ENCODE peak calls at places on chromosomes 3 and 15, in ten cellular contexts. One of them, this sample, is unnamed.

GRCh38 chr15:23437673-23438072 is 9.4 kb downstream of the GOLGA6L2 start:
- DNase-seq in fibroblast of lung: no peak
- DNase-seq in mammary epithelial cell: no peak
- DNase-seq in fibroblast of mammary gland: no peak
- DNase-seq in sigmoid colon: no peak
- DNase-seq in GM13976: no peak
- DNase-seq in Panc1: no peak
- DNase-seq in CD8-positive, alpha-beta T cell: no peak
- DNase-seq in activated CD8-positive, alpha-beta T cell treated with anti-CD3 and anti-CD28 coated beads for 36 hours: no peak
- DNase-seq in psoas muscle: no peak
- DNase-seq in this sample: no peak

GRCh38 chr3:62587169-62587568 is 213.8 kb upstream of the FEZF2 start:
- DNase-seq in fibroblast of lung: peak; percentile 89
- DNase-seq in mammary epithelial cell: peak; percentile 68
- DNase-seq in fibroblast of mammary gland: peak; percentile 97
- DNase-seq in sigmoid colon: no peak
- DNase-seq in GM13976: no peak
- DNase-seq in Panc1: no peak
- DNase-seq in CD8-positive, alpha-beta T cell: no peak
- DNase-seq in activated CD8-positive, alpha-beta T cell treated with anti-CD3 and anti-CD28 coated beads for 36 hours: no peak
- DNase-seq in psoas muscle: no peak
- DNase-seq in this sample: no peak

GRCh38 chr15:69663441-69663840 is 210.8 kb downstream of the RPLP1 start:
- DNase-seq in fibroblast of lung: no peak
- DNase-seq in mammary epithelial cell: no peak
- DNase-seq in fibroblast of mammary gland: no peak
- DNase-seq in sigmoid colon: no peak
- DNase-seq in GM13976: peak; percentile 7
- DNase-seq in Panc1: no peak
- DNase-seq in CD8-positive, alpha-beta T cell: no peak
- DNase-seq in activated CD8-positive, alpha-beta T cell treated with anti-CD3 and anti-CD28 coated beads for 36 hours: no peak
- DNase-seq in psoas muscle: no peak
- DNase-seq in this sample: no peak

GRCh38 chr3:169148448-169149348 is 514.8 kb downstream of the MECOM start:
- DNase-seq in fibroblast of lung: no peak
- DNase-seq in mammary epithelial cell: peak; percentile 25
- DNase-seq in fibroblast of mammary gland: no peak
- DNase-seq in sigmoid colon: no peak
- DNase-seq in GM13976: no peak
- DNase-seq in Panc1: no peak
- DNase-seq in CD8-positive, alpha-beta T cell: no peak
- DNase-seq in activated CD8-positive, alpha-beta T cell treated with anti-CD3 and anti-CD28 coated beads for 36 hours: no peak
- DNase-seq in psoas muscle: no peak
- DNase-seq in this sample: no peak

GRCh38 chr3:157290761-157291160 is 130.8 kb upstream of the CCNL1 start:
- DNase-seq in fibroblast of lung: peak; percentile 80
- DNase-seq in mammary epithelial cell: no peak
- DNase-seq in fibroblast of mammary gland: peak; percentile 89
- DNase-seq in sigmoid colon: no peak
- DNase-seq in GM13976: no peak
- DNase-seq in Panc1: no peak
- DNase-seq in CD8-positive, alpha-beta T cell: no peak
- DNase-seq in activated CD8-positive, alpha-beta T cell treated with anti-CD3 and anti-CD28 coated beads for 36 hours: no peak
- DNase-seq in psoas muscle: no peak
- DNase-seq in this sample: peak; percentile 73

GRCh38 chr15:101114610-101115009 is 137.2 kb downstream of the CHSY1 start:
- DNase-seq in fibroblast of lung: no peak
- DNase-seq in mammary epithelial cell: no peak
- DNase-seq in fibroblast of mammary gland: no peak
- DNase-seq in sigmoid colon: no peak
- DNase-seq in GM13976: no peak
- DNase-seq in Panc1: no peak
- DNase-seq in CD8-positive, alpha-beta T cell: no peak
- DNase-seq in activated CD8-positive, alpha-beta T cell treated with anti-CD3 and anti-CD28 coated beads for 36 hours: no peak
- DNase-seq in psoas muscle: no peak
- DNase-seq in this sample: no peak

GRCh38 chr3:48403533-48404439 is 26.1 kb downstream of the PLXNB1 start:
- DNase-seq in fibroblast of lung: no peak
- DNase-seq in mammary epithelial cell: no peak
- DNase-seq in fibroblast of mammary gland: no peak
- DNase-seq in sigmoid colon: peak; percentile 65
- DNase-seq in GM13976: peak; percentile 17
- DNase-seq in Panc1: no peak
- DNase-seq in CD8-positive, alpha-beta T cell: no peak
- DNase-seq in activated CD8-positive, alpha-beta T cell treated with anti-CD3 and anti-CD28 coated beads for 36 hours: no peak
- DNase-seq in psoas muscle: no peak
- DNase-seq in this sample: no peak

GRCh38 chr3:94433811-94434210 is 370.9 kb downstream of the NSUN3 start:
- DNase-seq in fibroblast of lung: peak; percentile 54
- DNase-seq in mammary epithelial cell: no peak
- DNase-seq in fibroblast of mammary gland: no peak
- DNase-seq in sigmoid colon: no peak
- DNase-seq in GM13976: no peak
- DNase-seq in Panc1: no peak
- DNase-seq in CD8-positive, alpha-beta T cell: no peak
- DNase-seq in activated CD8-positive, alpha-beta T cell treated with anti-CD3 and anti-CD28 coated beads for 36 hours: no peak
- DNase-seq in psoas muscle: no peak
- DNase-seq in this sample: no peak

GRCh38 chr3:187946981-187947380 is 201.7 kb upstream of the BCL6 start:
- DNase-seq in fibroblast of lung: no peak
- DNase-seq in mammary epithelial cell: no peak
- DNase-seq in fibroblast of mammary gland: no peak
- DNase-seq in sigmoid colon: no peak
- DNase-seq in GM13976: no peak
- DNase-seq in Panc1: no peak
- DNase-seq in CD8-positive, alpha-beta T cell: no peak
- DNase-seq in activated CD8-positive, alpha-beta T cell treated with anti-CD3 and anti-CD28 coated beads for 36 hours: no peak
- DNase-seq in psoas muscle: no peak
- DNase-seq in this sample: no peak

GRCh38 chr3:187949093-187949820 is 204.0 kb upstream of the BCL6 start:
- DNase-seq in fibroblast of lung: no peak
- DNase-seq in mammary epithelial cell: no peak
- DNase-seq in fibroblast of mammary gland: no peak
- DNase-seq in sigmoid colon: no peak
- DNase-seq in GM13976: no peak
- DNase-seq in Panc1: no peak
- DNase-seq in CD8-positive, alpha-beta T cell: no peak
- DNase-seq in activated CD8-positive, alpha-beta T cell treated with anti-CD3 and anti-CD28 coated beads for 36 hours: no peak
- DNase-seq in psoas muscle: no peak
- DNase-seq in this sample: no peak

GRCh38 chr3:187946031-187946691 is 200.9 kb upstream of the BCL6 start:
- DNase-seq in fibroblast of lung: peak; percentile 65
- DNase-seq in mammary epithelial cell: no peak
- DNase-seq in fibroblast of mammary gland: peak; percentile 50
- DNase-seq in sigmoid colon: no peak
- DNase-seq in GM13976: no peak
- DNase-seq in Panc1: no peak
- DNase-seq in CD8-positive, alpha-beta T cell: no peak
- DNase-seq in activated CD8-positive, alpha-beta T cell treated with anti-CD3 and anti-CD28 coated beads for 36 hours: no peak
- DNase-seq in psoas muscle: no peak
- DNase-seq in this sample: no peak

GRCh38 chr3:187950671-187951070 is 203.3 kb upstream of the LPP start:
- DNase-seq in fibroblast of lung: no peak
- DNase-seq in mammary epithelial cell: no peak
- DNase-seq in fibroblast of mammary gland: no peak
- DNase-seq in sigmoid colon: no peak
- DNase-seq in GM13976: no peak
- DNase-seq in Panc1: no peak
- DNase-seq in CD8-positive, alpha-beta T cell: no peak
- DNase-seq in activated CD8-positive, alpha-beta T cell treated with anti-CD3 and anti-CD28 coated beads for 36 hours: no peak
- DNase-seq in psoas muscle: no peak
- DNase-seq in this sample: no peak

GRCh38 chr3:187947927-187948682 is 202.8 kb upstream of the BCL6 start:
- DNase-seq in fibroblast of lung: no peak
- DNase-seq in mammary epithelial cell: no peak
- DNase-seq in fibroblast of mammary gland: no peak
- DNase-seq in sigmoid colon: no peak
- DNase-seq in GM13976: no peak
- DNase-seq in Panc1: no peak
- DNase-seq in CD8-positive, alpha-beta T cell: no peak
- DNase-seq in activated CD8-positive, alpha-beta T cell treated with anti-CD3 and anti-CD28 coated beads for 36 hours: no peak
- DNase-seq in psoas muscle: peak; percentile 68
- DNase-seq in this sample: no peak
- TF ChIP-seq CTCF in fibroblast of lung: no peak
- TF ChIP-seq CTCF in mammary epithelial cell: no peak
- TF ChIP-seq CTCF in fibroblast of mammary gland: no peak
- TF ChIP-seq CTCF in sigmoid colon: no peak
- TF ChIP-seq CTCF in GM13976: no peak
- TF ChIP-seq CTCF in Panc1: no peak
- TF ChIP-seq CTCF in CD8-positive, alpha-beta T cell: no peak
- TF ChIP-seq CTCF in activated CD8-positive, alpha-beta T cell treated with anti-CD3 and anti-CD28 coated beads for 36 hours: no peak
- TF ChIP-seq CTCF in psoas muscle: no peak
- TF ChIP-seq CTCF in this sample: no peak

GRCh38 chr15:63911160-63911559 is 77.4 kb upstream of the HERC1 start:
- DNase-seq in fibroblast of lung: no peak
- DNase-seq in mammary epithelial cell: no peak
- DNase-seq in fibroblast of mammary gland: no peak
- DNase-seq in sigmoid colon: no peak
- DNase-seq in GM13976: no peak
- DNase-seq in Panc1: no peak
- DNase-seq in CD8-positive, alpha-beta T cell: no peak
- DNase-seq in activated CD8-positive, alpha-beta T cell treated with anti-CD3 and anti-CD28 coated beads for 36 hours: no peak
- DNase-seq in psoas muscle: no peak
- DNase-seq in this sample: no peak

GRCh38 chr15:63907521-63907920 is 73.8 kb upstream of the HERC1 start:
- DNase-seq in fibroblast of lung: no peak
- DNase-seq in mammary epithelial cell: no peak
- DNase-seq in fibroblast of mammary gland: no peak
- DNase-seq in sigmoid colon: no peak
- DNase-seq in GM13976: no peak
- DNase-seq in Panc1: no peak
- DNase-seq in CD8-positive, alpha-beta T cell: no peak
- DNase-seq in activated CD8-positive, alpha-beta T cell treated with anti-CD3 and anti-CD28 coated beads for 36 hours: no peak
- DNase-seq in psoas muscle: no peak
- DNase-seq in this sample: no peak

GRCh38 chr15:63909819-63910437 is 76.2 kb upstream of the HERC1 start:
- DNase-seq in fibroblast of lung: peak; percentile 70
- DNase-seq in mammary epithelial cell: no peak
- DNase-seq in fibroblast of mammary gland: peak; percentile 52
- DNase-seq in sigmoid colon: no peak
- DNase-seq in GM13976: no peak
- DNase-seq in Panc1: no peak
- DNase-seq in CD8-positive, alpha-beta T cell: no peak
- DNase-seq in activated CD8-positive, alpha-beta T cell treated with anti-CD3 and anti-CD28 coated beads for 36 hours: no peak
- DNase-seq in psoas muscle: no peak
- DNase-seq in this sample: peak; percentile 34

GRCh38 chr15:63908281-63908680 is 74.5 kb upstream of the HERC1 start:
- DNase-seq in fibroblast of lung: no peak
- DNase-seq in mammary epithelial cell: no peak
- DNase-seq in fibroblast of mammary gland: no peak
- DNase-seq in sigmoid colon: no peak
- DNase-seq in GM13976: no peak
- DNase-seq in Panc1: no peak
- DNase-seq in CD8-positive, alpha-beta T cell: no peak
- DNase-seq in activated CD8-positive, alpha-beta T cell treated with anti-CD3 and anti-CD28 coated beads for 36 hours: no peak
- DNase-seq in psoas muscle: no peak
- DNase-seq in this sample: no peak

DNA sequence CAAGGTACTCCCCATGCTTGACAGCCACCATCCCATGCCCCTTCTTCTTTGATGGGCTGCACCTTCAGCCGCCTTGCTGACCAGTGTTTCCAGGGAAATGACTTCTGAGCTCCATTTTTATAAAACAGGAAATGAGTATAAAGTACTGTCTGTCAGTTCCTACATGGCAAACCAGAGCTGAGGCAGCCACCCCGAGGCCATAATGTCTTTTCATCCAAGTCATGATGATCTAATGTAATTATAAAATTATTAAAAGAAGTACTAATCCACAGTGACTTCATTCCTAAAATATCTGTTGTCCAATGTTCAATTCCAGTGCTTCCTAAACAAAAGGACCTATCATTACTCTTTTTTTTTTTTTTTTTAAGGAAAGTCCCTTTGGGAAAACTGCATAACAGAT is 75.2 kb upstream of the HERC1 start:
- DNase-seq in fibroblast of lung: peak; percentile 35
- DNase-seq in mammary epithelial cell: peak; percentile 59
- DNase-seq in fibroblast of mammary gland: peak; percentile 34
- DNase-seq in sigmoid colon: no peak
- DNase-seq in GM13976: no peak
- DNase-seq in Panc1: no peak
- DNase-seq in CD8-positive, alpha-beta T cell: no peak
- DNase-seq in activated CD8-positive, alpha-beta T cell treated with anti-CD3 and anti-CD28 coated beads for 36 hours: no peak
- DNase-seq in psoas muscle: no peak
- DNase-seq in this sample: no peak
- TF ChIP-seq CTCF in fibroblast of lung: no peak
- TF ChIP-seq CTCF in mammary epithelial cell: no peak
- TF ChIP-seq CTCF in fibroblast of mammary gland: no peak
- TF ChIP-seq CTCF in sigmoid colon: no peak
- TF ChIP-seq CTCF in GM13976: no peak
- TF ChIP-seq CTCF in Panc1: no peak
- TF ChIP-seq CTCF in CD8-positive, alpha-beta T cell: no peak
- TF ChIP-seq CTCF in activated CD8-positive, alpha-beta T cell treated with anti-CD3 and anti-CD28 coated beads for 36 hours: no peak
- TF ChIP-seq CTCF in psoas muscle: no peak
- TF ChIP-seq CTCF in this sample: no peak

GRCh38 chr15:58985443-58985842 is 2.0 kb upstream of the RNF111 start:
- DNase-seq in fibroblast of lung: no peak
- DNase-seq in mammary epithelial cell: no peak
- DNase-seq in fibroblast of mammary gland: peak; percentile 49
- DNase-seq in sigmoid colon: peak; percentile 83
- DNase-seq in GM13976: no peak
- DNase-seq in Panc1: no peak
- DNase-seq in CD8-positive, alpha-beta T cell: no peak
- DNase-seq in activated CD8-positive, alpha-beta T cell treated with anti-CD3 and anti-CD28 coated beads for 36 hours: no peak
- DNase-seq in psoas muscle: peak; percentile 68
- DNase-seq in this sample: peak; percentile 36

GRCh38 chr15:58981808-58982475 is 5.5 kb upstream of the RNF111 start:
- DNase-seq in fibroblast of lung: no peak
- DNase-seq in mammary epithelial cell: no peak
- DNase-seq in fibroblast of mammary gland: no peak
- DNase-seq in sigmoid colon: no peak
- DNase-seq in GM13976: peak; percentile 56
- DNase-seq in Panc1: no peak
- DNase-seq in CD8-positive, alpha-beta T cell: no peak
- DNase-seq in activated CD8-positive, alpha-beta T cell treated with anti-CD3 and anti-CD28 coated beads for 36 hours: no peak
- DNase-seq in psoas muscle: no peak
- DNase-seq in this sample: no peak

DNA sequence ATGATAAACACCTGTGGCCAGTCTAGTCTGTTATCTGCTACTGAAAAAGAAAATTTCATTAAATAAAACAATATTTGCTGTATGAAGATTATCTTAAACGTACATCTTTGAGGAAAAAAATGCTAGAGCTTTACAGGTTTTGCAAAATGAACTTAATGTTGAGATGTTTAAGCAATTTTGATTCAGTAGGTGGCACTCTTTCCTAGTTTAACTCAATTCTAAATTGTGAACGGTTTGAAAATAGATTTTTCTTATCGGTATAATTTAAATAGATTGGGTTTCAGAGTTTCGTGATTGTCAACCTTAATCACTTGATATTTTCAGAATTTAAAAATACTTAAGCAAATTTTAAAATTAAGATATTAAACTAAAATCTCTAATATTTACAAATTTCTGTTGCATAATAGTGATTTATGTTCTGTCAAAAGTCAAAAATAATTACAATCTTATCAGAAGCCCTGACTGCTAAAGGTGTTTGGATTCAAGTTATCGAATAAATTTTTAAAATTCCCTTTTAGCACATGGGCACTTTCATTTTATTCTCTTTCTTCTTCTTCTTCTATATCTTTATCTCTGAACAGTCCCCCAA is 7.0 kb upstream of the RNF111 start:
- DNase-seq in fibroblast of lung: peak; percentile 30
- DNase-seq in mammary epithelial cell: no peak
- DNase-seq in fibroblast of mammary gland: peak; percentile 64
- DNase-seq in sigmoid colon: no peak
- DNase-seq in GM13976: peak; percentile 30
- DNase-seq in Panc1: no peak
- DNase-seq in CD8-positive, alpha-beta T cell: no peak
- DNase-seq in activated CD8-positive, alpha-beta T cell treated with anti-CD3 and anti-CD28 coated beads for 36 hours: no peak
- DNase-seq in psoas muscle: no peak
- DNase-seq in this sample: no peak
- TF ChIP-seq CTCF in fibroblast of lung: no peak
- TF ChIP-seq CTCF in mammary epithelial cell: peak; percentile 50
- TF ChIP-seq CTCF in fibroblast of mammary gland: peak; percentile 55
- TF ChIP-seq CTCF in sigmoid colon: peak; percentile 25
- TF ChIP-seq CTCF in GM13976: no peak
- TF ChIP-seq CTCF in Panc1: peak; percentile 62
- TF ChIP-seq CTCF in CD8-positive, alpha-beta T cell: peak; percentile 79
- TF ChIP-seq CTCF in activated CD8-positive, alpha-beta T cell treated with anti-CD3 and anti-CD28 coated beads for 36 hours: peak; percentile 82
- TF ChIP-seq CTCF in psoas muscle: peak; percentile 63
- TF ChIP-seq CTCF in this sample: peak; percentile 43

GRCh38 chr15:39583586-39584265 is 2.8 kb downstream of the THBS1 start:
- DNase-seq in fibroblast of lung: peak; percentile 43
- DNase-seq in mammary epithelial cell: peak; percentile 78
- DNase-seq in fibroblast of mammary gland: peak; percentile 60
- DNase-seq in sigmoid colon: peak; percentile 70
- DNase-seq in GM13976: peak; percentile 49
- DNase-seq in Panc1: no peak
- DNase-seq in CD8-positive, alpha-beta T cell: no peak
- DNase-seq in activated CD8-positive, alpha-beta T cell treated with anti-CD3 and anti-CD28 coated beads for 36 hours: peak; percentile 58
- DNase-seq in psoas muscle: no peak
- DNase-seq in this sample: peak; percentile 63
- TF ChIP-seq CTCF in fibroblast of lung: peak; percentile 45
- TF ChIP-seq CTCF in mammary epithelial cell: peak; percentile 63
- TF ChIP-seq CTCF in fibroblast of mammary gland: peak; percentile 48
- TF ChIP-seq CTCF in sigmoid colon: peak; percentile 26
- TF ChIP-seq CTCF in GM13976: peak; percentile 29
- TF ChIP-seq CTCF in Panc1: peak; percentile 52
- TF ChIP-seq CTCF in CD8-positive, alpha-beta T cell: peak; percentile 21
- TF ChIP-seq CTCF in activated CD8-positive, alpha-beta T cell treated with anti-CD3 and anti-CD28 coated beads for 36 hours: peak; percentile 67
- TF ChIP-seq CTCF in psoas muscle: no peak
- TF ChIP-seq CTCF in this sample: peak; percentile 39